ENCODE peak calls at places on chromosome 3, in seven cellular contexts. One of them, this sample, is unnamed.
A peak's percentile ranks its signal among the peaks of the same experiment; 100 is the strongest.

GRCh38 chr3:194076486-194076885 is 59.5 kb upstream of the HES1 start:
- DNase-seq in CD8-positive, alpha-beta memory T cell: no peak
- DNase-seq in IMR-90: no peak
- DNase-seq in naive thymus-derived CD4-positive, alpha-beta T cell: no peak
- DNase-seq in heart left ventricle: no peak
- DNase-seq in body of pancreas: no peak
- DNase-seq in transverse colon: no peak
- DNase-seq in this sample: no peak

GRCh38 chr3:155012584-155012983 is 67.5 kb upstream of the MME start:
- DNase-seq in CD8-positive, alpha-beta memory T cell: no peak
- DNase-seq in heart left ventricle: no peak
- DNase-seq in IMR-90: no peak
- DNase-seq in naive thymus-derived CD4-positive, alpha-beta T cell: no peak
- DNase-seq in body of pancreas: no peak
- DNase-seq in transverse colon: no peak
- DNase-seq in this sample: no peak

GRCh38 chr3:4493931-4494806 is 1.0 kb downstream of the ITPR1 start:
- DNase-seq in CD8-positive, alpha-beta memory T cell: no peak
- DNase-seq in naive thymus-derived CD4-positive, alpha-beta T cell: peak; percentile 34
- DNase-seq in IMR-90: peak; percentile 21
- DNase-seq in transverse colon: peak; percentile 19
- DNase-seq in body of pancreas: peak; percentile 20
- DNase-seq in heart left ventricle: peak; percentile 31
- DNase-seq in this sample: peak; percentile 16

GRCh38 chr3:81761904-81762565 is 590 bp upstream of the GBE1 start:
- DNase-seq in naive thymus-derived CD4-positive, alpha-beta T cell: no peak
- DNase-seq in heart left ventricle: no peak
- DNase-seq in body of pancreas: no peak
- DNase-seq in IMR-90: no peak
- DNase-seq in transverse colon: no peak
- DNase-seq in CD8-positive, alpha-beta memory T cell: no peak
- DNase-seq in this sample: peak; percentile 32

GRCh38 chr3:171871392-171872274 is 28.5 kb downstream of the TMEM212 start:
- DNase-seq in CD8-positive, alpha-beta memory T cell: no peak
- DNase-seq in IMR-90: peak; percentile 56
- DNase-seq in transverse colon: no peak
- DNase-seq in naive thymus-derived CD4-positive, alpha-beta T cell: no peak
- DNase-seq in heart left ventricle: no peak
- DNase-seq in body of pancreas: no peak
- DNase-seq in this sample: no peak

GRCh38 chr3:194196876-194197275 is 60.9 kb downstream of the HES1 start:
- DNase-seq in heart left ventricle: no peak
- DNase-seq in naive thymus-derived CD4-positive, alpha-beta T cell: no peak
- DNase-seq in IMR-90: no peak
- DNase-seq in CD8-positive, alpha-beta memory T cell: no peak
- DNase-seq in transverse colon: no peak
- DNase-seq in body of pancreas: no peak
- DNase-seq in this sample: no peak

GRCh38 chr3:194852836-194853508 is 167.3 kb downstream of the FAM43A start:
- DNase-seq in transverse colon: no peak
- DNase-seq in IMR-90: no peak
- DNase-seq in body of pancreas: no peak
- DNase-seq in heart left ventricle: no peak
- DNase-seq in naive thymus-derived CD4-positive, alpha-beta T cell: no peak
- DNase-seq in CD8-positive, alpha-beta memory T cell: no peak
- DNase-seq in this sample: no peak

GRCh38 chr3:187748050-187748481 is 2.8 kb upstream of the BCL6 start:
- DNase-seq in naive thymus-derived CD4-positive, alpha-beta T cell: peak; percentile 91
- DNase-seq in transverse colon: peak; percentile 96
- DNase-seq in body of pancreas: peak; percentile 94
- DNase-seq in CD8-positive, alpha-beta memory T cell: peak; percentile 77
- DNase-seq in IMR-90: peak; percentile 78
- DNase-seq in heart left ventricle: peak; percentile 90
- DNase-seq in this sample: peak; percentile 91

GRCh38 chr3:151559736-151560135 is 98.9 kb upstream of the IGSF10 start:
- DNase-seq in heart left ventricle: no peak
- DNase-seq in IMR-90: no peak
- DNase-seq in transverse colon: no peak
- DNase-seq in naive thymus-derived CD4-positive, alpha-beta T cell: no peak
- DNase-seq in CD8-positive, alpha-beta memory T cell: no peak
- DNase-seq in body of pancreas: no peak
- DNase-seq in this sample: no peak

GRCh38 chr3:17639257-17639656 is 103.2 kb downstream of the TBC1D5 start:
- DNase-seq in CD8-positive, alpha-beta memory T cell: no peak
- DNase-seq in naive thymus-derived CD4-positive, alpha-beta T cell: no peak
- DNase-seq in heart left ventricle: no peak
- DNase-seq in body of pancreas: no peak
- DNase-seq in transverse colon: no peak
- DNase-seq in IMR-90: peak; percentile 82
- DNase-seq in this sample: no peak

GRCh38 chr3:167095976-167096375 is 284.1 kb downstream of the ZBBX start:
- DNase-seq in CD8-positive, alpha-beta memory T cell: no peak
- DNase-seq in IMR-90: no peak
- DNase-seq in naive thymus-derived CD4-positive, alpha-beta T cell: no peak
- DNase-seq in body of pancreas: no peak
- DNase-seq in transverse colon: no peak
- DNase-seq in heart left ventricle: no peak
- DNase-seq in this sample: no peak

GRCh38 chr3:48088056-48088748 is 72.0 kb upstream of the MAP4 start:
- DNase-seq in CD8-positive, alpha-beta memory T cell: no peak
- DNase-seq in transverse colon: no peak
- DNase-seq in naive thymus-derived CD4-positive, alpha-beta T cell: no peak
- DNase-seq in heart left ventricle: peak; percentile 43
- DNase-seq in IMR-90: no peak
- DNase-seq in body of pancreas: no peak
- DNase-seq in this sample: peak; percentile 37

GRCh38 chr3:164952966-164953365 is 125.3 kb downstream of the SI start:
- DNase-seq in body of pancreas: no peak
- DNase-seq in CD8-positive, alpha-beta memory T cell: no peak
- DNase-seq in transverse colon: no peak
- DNase-seq in heart left ventricle: no peak
- DNase-seq in naive thymus-derived CD4-positive, alpha-beta T cell: no peak
- DNase-seq in IMR-90: no peak
- DNase-seq in this sample: no peak

GRCh38 chr3:66738625-66739330 is 238.0 kb upstream of the LRIG1 start:
- DNase-seq in naive thymus-derived CD4-positive, alpha-beta T cell: no peak
- DNase-seq in CD8-positive, alpha-beta memory T cell: no peak
- DNase-seq in body of pancreas: no peak
- DNase-seq in transverse colon: no peak
- DNase-seq in heart left ventricle: no peak
- DNase-seq in IMR-90: peak; percentile 87
- DNase-seq in this sample: no peak

GRCh38 chr3:181265750-181266333 is 276.3 kb upstream of the DNAJC19 start:
- DNase-seq in naive thymus-derived CD4-positive, alpha-beta T cell: no peak
- DNase-seq in body of pancreas: no peak
- DNase-seq in CD8-positive, alpha-beta memory T cell: no peak
- DNase-seq in transverse colon: no peak
- DNase-seq in IMR-90: no peak
- DNase-seq in heart left ventricle: no peak
- DNase-seq in this sample: no peak

GRCh38 chr3:123419850-123420292 is 29.0 kb downstream of the ADCY5 start:
- DNase-seq in transverse colon: no peak
- DNase-seq in IMR-90: no peak
- DNase-seq in body of pancreas: peak; percentile 61
- DNase-seq in heart left ventricle: peak; percentile 73
- DNase-seq in naive thymus-derived CD4-positive, alpha-beta T cell: no peak
- DNase-seq in CD8-positive, alpha-beta memory T cell: no peak
- DNase-seq in this sample: no peak

GRCh38 chr3:67458406-67458805 is 196.0 kb downstream of the SUCLG2 start:
- DNase-seq in body of pancreas: no peak
- DNase-seq in transverse colon: no peak
- DNase-seq in IMR-90: peak; percentile 70
- DNase-seq in CD8-positive, alpha-beta memory T cell: no peak
- DNase-seq in naive thymus-derived CD4-positive, alpha-beta T cell: no peak
- DNase-seq in heart left ventricle: no peak
- DNase-seq in this sample: no peak

GRCh38 chr3:23806322-23807160 is 786 bp downstream of the UBE2E1 start:
- DNase-seq in CD8-positive, alpha-beta memory T cell: peak; percentile 14
- DNase-seq in transverse colon: peak; percentile 24
- DNase-seq in IMR-90: no peak
- DNase-seq in heart left ventricle: peak; percentile 43
- DNase-seq in body of pancreas: peak; percentile 19
- DNase-seq in naive thymus-derived CD4-positive, alpha-beta T cell: peak; percentile 35
- DNase-seq in this sample: no peak

DNA sequence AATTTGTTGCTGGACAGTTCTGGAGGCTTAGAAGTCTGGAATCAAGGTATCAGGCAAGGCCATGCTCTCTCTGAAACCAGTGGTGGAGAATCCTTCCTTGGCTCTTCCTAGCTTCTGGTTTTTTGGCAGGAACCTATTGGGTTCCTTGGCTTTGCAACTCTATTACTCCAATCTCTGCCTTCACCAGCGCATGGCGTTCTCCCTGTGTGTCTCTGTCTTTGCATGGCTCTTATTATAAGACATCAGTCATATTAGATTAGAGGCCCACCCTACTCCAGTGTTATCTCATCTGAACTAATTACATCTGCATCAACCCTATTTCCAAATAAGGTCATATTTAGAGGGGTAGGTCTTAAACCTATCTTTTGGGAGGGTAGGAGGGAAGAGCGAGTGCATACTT is 358.1 kb upstream of the RARB start:
- DNase-seq in CD8-positive, alpha-beta memory T cell: no peak
- DNase-seq in body of pancreas: no peak
- DNase-seq in transverse colon: no peak
- DNase-seq in heart left ventricle: no peak
- DNase-seq in IMR-90: no peak
- DNase-seq in naive thymus-derived CD4-positive, alpha-beta T cell: no peak
- DNase-seq in this sample: no peak
- H3K4me3 ChIP-seq in CD8-positive, alpha-beta memory T cell: no peak overlapping the region
- H3K4me3 ChIP-seq in body of pancreas: no peak overlapping the region
- H3K4me3 ChIP-seq in transverse colon: no peak overlapping the region
- H3K4me3 ChIP-seq in heart left ventricle: no peak overlapping the region
- H3K4me3 ChIP-seq in IMR-90: no peak overlapping the region
- H3K4me3 ChIP-seq in naive thymus-derived CD4-positive, alpha-beta T cell: no peak overlapping the region
- H3K4me3 ChIP-seq in this sample: no peak overlapping the region

GRCh38 chr3:101900736-101901135 is 51.4 kb downstream of the NFKBIZ start:
- DNase-seq in naive thymus-derived CD4-positive, alpha-beta T cell: no peak
- DNase-seq in IMR-90: no peak
- DNase-seq in transverse colon: no peak
- DNase-seq in body of pancreas: no peak
- DNase-seq in heart left ventricle: no peak
- DNase-seq in CD8-positive, alpha-beta memory T cell: no peak
- DNase-seq in this sample: no peak

GRCh38 chr3:101902041-101902440 is 52.7 kb downstream of the NFKBIZ start:
- DNase-seq in CD8-positive, alpha-beta memory T cell: no peak
- DNase-seq in heart left ventricle: no peak
- DNase-seq in body of pancreas: no peak
- DNase-seq in transverse colon: no peak
- DNase-seq in IMR-90: peak; percentile 99
- DNase-seq in naive thymus-derived CD4-positive, alpha-beta T cell: no peak
- DNase-seq in this sample: no peak

GRCh38 chr3:101898752-101899169 is 49.4 kb downstream of the NFKBIZ start:
- DNase-seq in IMR-90: no peak
- DNase-seq in body of pancreas: no peak
- DNase-seq in heart left ventricle: no peak
- DNase-seq in naive thymus-derived CD4-positive, alpha-beta T cell: no peak
- DNase-seq in CD8-positive, alpha-beta memory T cell: no peak
- DNase-seq in transverse colon: no peak
- DNase-seq in this sample: no peak

GRCh38 chr3:101898062-101898461 is 48.7 kb downstream of the NFKBIZ start:
- DNase-seq in heart left ventricle: no peak
- DNase-seq in body of pancreas: no peak
- DNase-seq in CD8-positive, alpha-beta memory T cell: no peak
- DNase-seq in IMR-90: no peak
- DNase-seq in naive thymus-derived CD4-positive, alpha-beta T cell: no peak
- DNase-seq in transverse colon: no peak
- DNase-seq in this sample: no peak

GRCh38 chr3:101900316-101900715 is 51.0 kb downstream of the NFKBIZ start:
- DNase-seq in heart left ventricle: no peak
- DNase-seq in CD8-positive, alpha-beta memory T cell: no peak
- DNase-seq in transverse colon: no peak
- DNase-seq in naive thymus-derived CD4-positive, alpha-beta T cell: no peak
- DNase-seq in body of pancreas: no peak
- DNase-seq in IMR-90: no peak
- DNase-seq in this sample: no peak
- H3K4me1 ChIP-seq in heart left ventricle: no peaks in the 10 kb centered on the region
- H3K4me1 ChIP-seq in CD8-positive, alpha-beta memory T cell: no peaks in the 10 kb centered on the region
- H3K4me1 ChIP-seq in transverse colon: no peaks in the 10 kb centered on the region
- H3K4me1 ChIP-seq in naive thymus-derived CD4-positive, alpha-beta T cell: no peaks in the 10 kb centered on the region
- H3K4me1 ChIP-seq in body of pancreas: no peaks in the 10 kb centered on the region
- H3K4me1 ChIP-seq in IMR-90: peaks cover 7% of the 10 kb centered on the region
- H3K4me1 ChIP-seq in this sample: no peaks in the 10 kb centered on the region

GRCh38 chr3:73734376-73734775 is 109.6 kb upstream of the PDZRN3 start:
- DNase-seq in body of pancreas: no peak
- DNase-seq in IMR-90: no peak
- DNase-seq in naive thymus-derived CD4-positive, alpha-beta T cell: no peak
- DNase-seq in transverse colon: no peak
- DNase-seq in heart left ventricle: no peak
- DNase-seq in CD8-positive, alpha-beta memory T cell: no peak
- DNase-seq in this sample: no peak

GRCh38 chr3:73733796-73734195 is 109.1 kb upstream of the PDZRN3 start:
- DNase-seq in body of pancreas: no peak
- DNase-seq in naive thymus-derived CD4-positive, alpha-beta T cell: no peak
- DNase-seq in CD8-positive, alpha-beta memory T cell: no peak
- DNase-seq in IMR-90: no peak
- DNase-seq in heart left ventricle: no peak
- DNase-seq in transverse colon: no peak
- DNase-seq in this sample: no peak

GRCh38 chr3:73727117-73727802 is 102.5 kb upstream of the PDZRN3 start:
- DNase-seq in naive thymus-derived CD4-positive, alpha-beta T cell: no peak
- DNase-seq in transverse colon: no peak
- DNase-seq in CD8-positive, alpha-beta memory T cell: no peak
- DNase-seq in heart left ventricle: no peak
- DNase-seq in IMR-90: peak; percentile 83
- DNase-seq in body of pancreas: peak; percentile 11
- DNase-seq in this sample: no peak

GRCh38 chr3:73727854-73728253 is 103.1 kb upstream of the PDZRN3 start:
- DNase-seq in CD8-positive, alpha-beta memory T cell: no peak
- DNase-seq in IMR-90: no peak
- DNase-seq in transverse colon: no peak
- DNase-seq in heart left ventricle: no peak
- DNase-seq in naive thymus-derived CD4-positive, alpha-beta T cell: no peak
- DNase-seq in body of pancreas: no peak
- DNase-seq in this sample: no peak

DNA sequence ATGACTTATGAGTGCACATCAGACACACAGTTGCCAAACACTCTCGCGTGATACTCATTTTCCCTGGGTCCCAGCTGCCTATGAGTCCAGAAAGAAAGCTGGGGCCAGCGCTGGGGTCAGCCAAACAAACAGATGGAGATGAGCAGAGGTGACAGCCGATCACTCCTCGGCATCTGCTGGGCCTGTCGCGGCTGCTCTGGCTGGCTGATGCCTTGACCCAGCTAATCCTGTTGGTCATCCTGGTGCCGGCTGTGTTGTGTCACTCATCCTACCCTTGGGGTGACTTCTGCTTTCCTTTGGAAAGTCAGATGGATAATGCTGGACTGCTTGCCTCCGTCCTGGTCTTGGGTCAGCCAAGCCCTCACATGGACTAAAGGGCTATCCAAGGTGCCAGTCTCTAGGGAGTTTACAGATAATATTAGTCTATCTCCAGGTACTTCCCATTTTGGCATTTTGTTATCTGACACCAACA is 105.3 kb upstream of the PDZRN3 start:
- DNase-seq in body of pancreas: no peak
- DNase-seq in naive thymus-derived CD4-positive, alpha-beta T cell: no peak
- DNase-seq in IMR-90: peak; percentile 28
- DNase-seq in transverse colon: peak; percentile 18
- DNase-seq in CD8-positive, alpha-beta memory T cell: no peak
- DNase-seq in heart left ventricle: no peak
- DNase-seq in this sample: no peak
- H3K27ac ChIP-seq in body of pancreas: no peak overlapping the region
- H3K27ac ChIP-seq in naive thymus-derived CD4-positive, alpha-beta T cell: no peak overlapping the region
- H3K27ac ChIP-seq in IMR-90: no peak overlapping the region
- H3K27ac ChIP-seq in transverse colon: no peak overlapping the region
- H3K27ac ChIP-seq in CD8-positive, alpha-beta memory T cell: no peak overlapping the region
- H3K27ac ChIP-seq in heart left ventricle: no peak overlapping the region
- H3K27ac ChIP-seq in this sample: no peak overlapping the region

GRCh38 chr3:124881976-124882697 is 5.0 kb downstream of the ITGB5 start:
- DNase-seq in CD8-positive, alpha-beta memory T cell: no peak
- DNase-seq in heart left ventricle: no peak
- DNase-seq in body of pancreas: no peak
- DNase-seq in transverse colon: no peak
- DNase-seq in naive thymus-derived CD4-positive, alpha-beta T cell: no peak
- DNase-seq in IMR-90: no peak
- DNase-seq in this sample: no peak
- H3K4me3 ChIP-seq in CD8-positive, alpha-beta memory T cell: no peak overlapping the region
- H3K4me3 ChIP-seq in heart left ventricle: no peak overlapping the region
- H3K4me3 ChIP-seq in body of pancreas: no peak overlapping the region
- H3K4me3 ChIP-seq in transverse colon: no peak overlapping the region
- H3K4me3 ChIP-seq in naive thymus-derived CD4-positive, alpha-beta T cell: no peak overlapping the region
- H3K4me3 ChIP-seq in IMR-90: no peak overlapping the region
- H3K4me3 ChIP-seq in this sample: no peak overlapping the region

This sample was measured in small intestine.